ENCODE peak calls at places on chromosome 9, in six cellular contexts. U is GM20000, N is sigmoid colon, C is GM10248, D is endothelial cell, O is Caco-2. Z is an unnamed sample.

GRCh38 chr9:133041958-133042357 is 11.2 kb downstream of the GTF3C5 start:
- DNase-seq in C (no peak), O (no peak), N (no peak), U (no peak), D (no peak), Z (no peak)

GRCh38 chr9:129358621-129359154 is 180.6 kb upstream of the IER5L start:
- DNase-seq in N (no peak), D (no peak), C (no peak), O (no peak), U (no peak), Z (no peak)

GRCh38 chr9:89215342-89215741 is 36.7 kb upstream of the SHC3 start:
- DNase-seq in N (no peak), D (no peak), C (no peak), U (no peak), O (no peak), Z (no peak)

GRCh38 chr9:89850633-89851325 is 246.0 kb downstream of the GADD45G start:
- DNase-seq in C (no peak), D (no peak), O (no peak), U (no peak), N (peak), Z (no peak)

GRCh38 chr9:135990468-135991429 is 29.6 kb upstream of the UBAC1 start:
- DNase-seq in D (peak), O (peak), C (peak), N (no peak), U (peak), Z (peak)

GRCh38 chr9:132947751-132948150 is 3.3 kb upstream of the TSC1 start:
- DNase-seq in C (no peak), U (no peak), O (no peak), D (no peak), N (no peak), Z (no peak)

GRCh38 chr9:16869140-16869903 is 1.1 kb downstream of the BNC2 start:
- DNase-seq in O (no peak), D (no peak), U (no peak), C (no peak), N (peak), Z (no peak)

GRCh38 chr9:15711531-15712295 is 158.9 kb downstream of the CCDC171 start:
- DNase-seq in U (no peak), D (no peak), N (no peak), C (no peak), O (no peak), Z (no peak)

GRCh38 chr9:122036988-122037387 is 56.1 kb downstream of the TTLL11 start:
- DNase-seq in C (no peak), U (no peak), D (no peak), N (no peak), O (no peak), Z (no peak)

GRCh38 chr9:38178282-38178681 is 109.3 kb upstream of the SHB start:
- DNase-seq in C (no peak), O (no peak), D (no peak), U (no peak), N (no peak), Z (no peak)

GRCh38 chr9:132182609-132183073 is 20.8 kb downstream of the NTNG2 start:
- DNase-seq in D (peak), O (no peak), C (no peak), N (no peak), U (no peak), Z (no peak)

GRCh38 chr9:129888085-129888808 is 53.0 kb downstream of the USP20 start:
- DNase-seq in D (no peak), U (peak), O (no peak), N (no peak), C (peak), Z (no peak)

GRCh38 chr9:120755827-120756434 is 37.3 kb downstream of the FBXW2 start:
- DNase-seq in N (no peak), U (peak), O (peak), C (peak), D (peak), Z (peak)

GRCh38 chr9:74496819-74497749 is at the start of gene RORB:
- DNase-seq in O (peak), U (peak), C (peak), D (peak), N (peak), Z (peak)

GRCh38 chr9:136010176-136010575 is 49.0 kb upstream of the UBAC1 start:
- DNase-seq in O (no peak), C (no peak), N (no peak), U (no peak), D (no peak), Z (no peak)

GRCh38 chr9:77556396-77556795 is 91.7 kb downstream of the GNA14 start:
- DNase-seq in D (no peak), N (no peak), C (no peak), U (no peak), O (no peak), Z (no peak)

GRCh38 chr9:31542384-31543055 is 841.9 kb upstream of the ACO1 start:
- DNase-seq in U (peak), C (peak), O (no peak), D (peak), N (peak), Z (peak)

GRCh38 chr9:116191757-116192415 is 38.3 kb downstream of the PAPPA start:
- DNase-seq in O (no peak), U (no peak), D (no peak), C (no peak), N (no peak), Z (no peak)

GRCh38 chr9:77980622-77981021 is 51.0 kb downstream of the GNAQ start:
- DNase-seq in D (no peak), O (no peak), N (no peak), U (no peak), C (no peak), Z (no peak)

GRCh38 chr9:134340475-134341186 is 14.4 kb downstream of the RXRA start:
- DNase-seq in D (peak), C (no peak), U (no peak), O (no peak), N (no peak), Z (no peak)

GRCh38 chr9:33468797-33469621 is 4.7 kb downstream of the NOL6 start:
- DNase-seq in D (no peak), C (peak), N (peak), U (no peak), O (no peak), Z (no peak)

GRCh38 chr9:74672237-74672636 is 175.1 kb downstream of the RORB start:
- DNase-seq in D (no peak), U (no peak), N (no peak), O (no peak), C (no peak), Z (no peak)

GRCh38 chr9:72773570-72773969 is 179.3 kb downstream of the ALDH1A1 start:
- DNase-seq in N (no peak), D (no peak), U (no peak), C (no peak), O (no peak), Z (no peak)

GRCh38 chr9:96487949-96488348 is 38.0 kb downstream of the HABP4 start:
- DNase-seq in O (no peak), U (no peak), N (no peak), D (no peak), C (no peak), Z (no peak)

GRCh38 chr9:132268725-132269352 is 85.9 kb downstream of the SETX start:
- DNase-seq in O (peak), N (peak), U (peak), C (peak), D (peak), Z (peak)

GRCh38 chr9:90000925-90001324 is 396.1 kb downstream of the GADD45G start:
- DNase-seq in U (no peak), O (no peak), N (no peak), D (no peak), C (no peak), Z (no peak)

GRCh38 chr9:121744002-121744686 is 92.7 kb downstream of the DAB2IP start:
- DNase-seq in C (peak), D (no peak), U (peak), O (peak), N (peak), Z (peak)

GRCh38 chr9:90836396-90837080 is 34.9 kb downstream of the SYK start:
- DNase-seq in N (no peak), D (no peak), O (no peak), U (no peak), C (no peak), Z (no peak)

GRCh38 chr9:125956102-125956501 is 208.9 kb downstream of the PBX3 start:
- DNase-seq in C (no peak), O (no peak), U (no peak), D (no peak), N (no peak), Z (no peak)

GRCh38 chr9:34590376-34591090 is 1.0 kb upstream of the CNTFR start:
- DNase-seq in C (no peak), N (peak), U (no peak), O (peak), D (no peak), Z (peak)

GRCh38 chr9:34591091-34591910 is 1.8 kb upstream of the CNTFR start:
- DNase-seq in C (peak), N (peak), U (peak), O (peak), D (peak), Z (peak)

GRCh38 chr9:34592895-34593601 is 3.5 kb upstream of the CNTFR start:
- DNase-seq in C (no peak), D (no peak), O (no peak), N (peak), U (no peak), Z (no peak)

GRCh38 chr9:34594177-34594576 is 4.7 kb upstream of the CNTFR start:
- DNase-seq in C (no peak), U (no peak), O (no peak), N (no peak), D (no peak), Z (no peak)

DNA sequence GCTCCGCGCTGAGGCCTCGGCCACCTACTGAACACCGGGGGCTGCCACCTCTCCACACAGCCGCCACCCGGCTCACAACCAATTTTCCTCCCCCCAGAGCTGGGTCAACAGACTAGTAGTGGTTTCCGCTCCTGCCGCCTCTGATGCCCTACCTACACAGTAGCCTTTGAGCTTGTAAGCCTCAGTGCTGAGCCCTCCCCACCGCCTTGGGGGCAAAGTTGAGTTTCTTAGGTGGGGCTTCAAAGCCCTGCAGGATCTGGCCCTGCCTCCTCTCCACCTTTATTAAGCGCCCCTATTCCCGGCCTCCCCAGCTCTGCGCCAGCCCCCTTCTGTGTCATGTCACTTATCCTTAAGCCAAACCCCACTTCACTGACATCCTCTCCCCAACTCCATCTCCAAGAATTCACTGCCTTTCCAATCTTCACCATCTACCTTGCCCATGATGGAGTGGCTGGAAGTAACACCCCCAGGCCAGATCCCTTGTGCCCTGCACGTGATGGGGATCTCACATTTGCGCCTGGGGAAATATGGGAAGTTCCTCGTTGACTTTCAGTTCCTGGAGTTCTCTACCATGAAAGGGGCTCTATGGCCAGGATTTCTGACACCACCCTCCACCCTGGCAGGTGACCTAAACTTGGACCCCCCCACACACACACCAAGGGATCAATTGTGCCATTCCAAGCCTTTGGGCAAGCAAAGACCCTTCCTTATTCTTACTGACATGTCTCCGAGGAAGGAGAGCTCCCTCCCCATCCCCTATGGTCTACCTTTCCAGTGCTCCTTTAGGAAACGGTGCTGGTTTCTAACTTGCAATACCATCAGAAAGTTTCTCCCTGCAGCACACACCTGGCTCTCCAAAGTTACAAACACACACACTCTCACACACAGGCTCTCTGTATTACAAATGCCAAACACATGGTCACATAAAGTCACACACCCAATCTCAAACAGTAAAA is 2.7 kb upstream of the CNTFR start:
- DNase-seq in N (no peak), O (no peak), C (no peak), U (no peak), D (no peak), Z (no peak)
- TF ChIP-seq CTCF in N (no peak), O (no peak), C (no peak), U (no peak), D (no peak), Z (no peak)

DNA sequence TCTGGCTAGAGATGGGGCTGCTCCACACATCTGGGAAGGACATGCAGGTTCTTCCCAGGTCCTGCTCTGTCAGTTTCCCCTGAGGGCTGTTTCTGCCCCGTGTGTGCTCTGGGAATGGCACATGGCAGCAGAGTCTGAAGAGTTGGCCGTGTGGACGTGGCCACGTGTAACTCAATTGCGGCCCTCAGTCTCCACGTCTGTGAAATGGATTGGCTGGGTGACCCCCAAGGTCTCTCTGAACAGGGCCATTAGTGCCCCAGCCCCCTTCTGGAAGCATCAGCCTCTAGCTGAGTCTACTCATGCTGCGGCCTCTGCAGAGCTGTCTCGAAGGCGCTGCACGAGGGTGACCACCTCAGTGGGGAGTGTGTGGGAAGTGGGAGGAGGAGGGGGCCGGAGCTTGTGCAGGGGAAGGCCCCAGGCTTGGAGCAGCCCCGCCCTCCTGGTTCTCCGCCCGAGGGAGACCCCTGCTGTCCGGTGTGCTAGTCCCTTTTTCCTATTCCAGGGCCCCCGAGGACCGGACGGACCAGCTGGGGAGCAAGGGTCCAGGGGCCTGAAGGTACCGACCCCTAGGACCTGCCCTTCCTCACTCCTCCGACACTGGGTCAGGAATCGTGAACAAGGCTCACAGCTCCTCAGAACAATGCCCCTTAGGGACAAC is 58.9 kb upstream of the ORM1 start:
- DNase-seq in O (no peak), N (no peak), C (no peak), U (no peak), D (peak), Z (peak)
- TF ChIP-seq CTCF in O (no peak), N (peak), C (peak), U (no peak), D (no peak), Z (no peak)

DNA sequence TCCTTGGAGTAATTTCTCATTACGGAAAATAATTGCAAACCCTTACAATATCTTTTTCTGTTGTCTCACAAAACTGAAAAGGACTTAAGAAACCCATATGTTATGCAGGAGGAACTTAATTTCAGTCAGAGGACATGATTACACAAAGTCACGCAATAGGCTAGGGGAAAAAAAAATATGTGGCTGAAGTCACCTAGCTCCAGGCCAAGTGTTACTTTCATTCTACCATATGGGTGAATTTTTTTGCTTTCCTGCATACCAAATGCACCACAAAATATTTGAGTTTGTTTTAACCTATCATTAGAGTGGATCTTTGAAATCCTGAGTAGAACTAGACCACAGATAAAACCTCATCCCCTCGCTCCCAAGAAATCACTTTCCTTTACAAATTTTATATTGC is 523.5 kb downstream of the CAAP1 start:
- DNase-seq in C (no peak), N (no peak), D (no peak), U (no peak), O (no peak), Z (no peak)
- TF ChIP-seq CTCF in C (no peak), N (no peak), D (no peak), U (no peak), O (no peak), Z (no peak)

GRCh38 chr9:112127281-112127680 is 47.8 kb downstream of the SUSD1 start:
- DNase-seq in O (no peak), U (no peak), D (no peak), C (no peak), N (no peak), Z (no peak)
- TF ChIP-seq CTCF in O (no peak), U (no peak), D (no peak), C (no peak), N (no peak), Z (no peak)

GRCh38 chr9:137813651-137814415 is 63.7 kb upstream of the CACNA1B start:
- DNase-seq in D (no peak), N (no peak), O (no peak), C (no peak), U (no peak), Z (no peak)

GRCh38 chr9:137814436-137814835 is 63.1 kb upstream of the CACNA1B start:
- DNase-seq in C (no peak), N (no peak), O (no peak), D (no peak), U (no peak), Z (no peak)

GRCh38 chr9:137814841-137815240 is 62.7 kb upstream of the CACNA1B start:
- DNase-seq in U (no peak), O (no peak), C (no peak), D (no peak), N (no peak), Z (no peak)

GRCh38 chr9:137816531-137817235 is 60.9 kb upstream of the CACNA1B start:
- DNase-seq in D (no peak), N (no peak), O (no peak), U (peak), C (peak), Z (no peak)

DNA sequence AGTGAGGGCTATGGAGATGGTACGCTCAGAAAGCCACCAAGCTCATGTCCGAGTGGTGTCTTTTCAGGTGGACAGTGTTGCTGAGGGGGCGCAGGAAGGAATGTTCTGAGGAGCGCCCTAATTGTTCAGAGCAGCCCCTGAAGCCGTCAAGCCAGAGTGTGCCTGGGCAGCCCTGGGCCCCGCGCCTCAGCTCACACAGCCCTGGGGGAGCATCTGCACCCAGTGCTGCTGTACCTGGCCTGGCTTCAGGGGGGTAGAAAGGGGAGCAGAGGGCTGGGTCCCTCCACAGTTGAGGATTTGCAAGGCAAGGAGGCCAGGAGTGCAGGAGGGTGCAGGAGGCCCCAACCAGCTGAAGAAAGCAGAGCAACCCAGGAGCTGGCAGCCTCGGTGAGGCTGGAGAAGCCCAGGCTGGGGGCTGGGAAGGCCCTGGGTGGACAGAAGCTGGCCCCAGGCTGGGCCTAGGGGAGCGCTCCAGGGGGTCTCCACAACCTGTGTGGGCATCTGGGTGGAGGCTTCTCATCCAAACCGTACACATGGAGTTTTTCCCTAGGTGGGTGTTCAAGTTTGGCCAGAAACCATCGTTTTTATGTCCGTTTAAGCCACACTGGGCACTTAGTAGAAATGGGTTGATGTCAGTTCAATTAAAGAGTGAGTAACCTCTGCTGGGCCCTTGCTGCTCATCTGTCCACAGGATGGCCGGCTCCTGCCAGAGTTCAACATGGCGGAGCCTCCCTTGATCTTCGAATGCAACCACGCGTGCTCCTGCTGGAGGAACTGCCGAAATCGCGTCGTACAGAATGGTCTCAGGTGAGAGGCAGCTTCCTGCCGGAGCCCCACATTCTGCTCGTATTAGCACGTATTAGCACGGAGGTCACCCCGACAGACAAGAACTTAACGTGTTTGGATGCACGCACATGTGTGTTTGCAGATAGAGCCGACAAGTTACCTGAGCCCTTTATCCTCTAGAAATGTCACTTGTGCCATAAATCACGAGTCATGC is 62.0 kb upstream of the CACNA1B start:
- DNase-seq in O (no peak), C (no peak), U (no peak), D (no peak), N (no peak), Z (no peak)
- TF ChIP-seq CTCF in O (no peak), C (no peak), U (no peak), D (no peak), N (no peak), Z (no peak)

DNA sequence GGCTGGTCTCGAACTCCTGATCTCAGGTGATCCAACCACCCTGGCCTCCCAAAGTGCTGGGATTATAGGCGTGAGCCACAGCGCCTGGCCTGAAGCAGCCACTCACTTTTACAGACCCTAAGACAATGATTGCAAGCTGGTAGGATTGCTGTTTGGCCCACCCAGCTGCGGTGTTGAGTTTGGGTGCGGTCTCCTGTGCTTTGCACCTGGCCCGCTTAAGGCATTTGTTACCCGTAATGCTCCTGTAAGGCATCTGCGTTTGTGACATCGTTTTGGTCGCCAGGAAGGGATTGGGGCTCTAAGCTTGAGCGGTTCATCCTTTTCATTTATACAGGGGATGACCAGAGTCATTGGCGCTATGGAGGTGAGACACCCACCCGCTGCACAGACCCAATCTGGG is 1.5 kb downstream of the CA9 start:
- DNase-seq in C (no peak), N (no peak), U (no peak), D (no peak), O (no peak), Z (no peak)
- TF ChIP-seq CTCF in C (no peak), N (no peak), U (no peak), D (no peak), O (no peak), Z (no peak)